ENCODE peak calls at places on chromosomes 4 and X, in six cellular contexts. Z is H9, N is IMR-90, H is mesenchymal stem cell, U is H1, E is trophoblast cell. O is an unnamed sample.

GRCh38 chrX:29890004-29890403 is 325.4 kb upstream of the MAGEB2 start:
- DNase-seq in N (peak; percentile 43), U (no peak), Z (no peak), E (no peak), H (peak; percentile 12), O (no peak)

GRCh38 chrX:11792461-11793421 is 34.7 kb downstream of the MSL3 start:
- DNase-seq in U (no peak), E (no peak), H (no peak), Z (no peak), N (no peak), O (no peak)

GRCh38 chr4:7938513-7939376 is 916 bp downstream of the AFAP1 start:
- DNase-seq in H (peak; percentile 65), U (no peak), E (peak; percentile 40), N (peak; percentile 45), Z (no peak), O (no peak)

GRCh38 chrX:9614016-9614415 is 149.2 kb downstream of the TBL1X start:
- DNase-seq in E (no peak), H (peak; percentile 43), N (peak; percentile 84), Z (no peak), U (no peak), O (no peak)

GRCh38 chr4:24914460-24914859 is 1.6 kb upstream of the CCDC149 start:
- DNase-seq in U (no peak), H (no peak), N (no peak), E (no peak), Z (no peak), O (no peak)

GRCh38 chr4:109879636-109880314 is 31.9 kb downstream of the LRIT3 start:
- DNase-seq in N (no peak), Z (no peak), E (peak; percentile 95), H (no peak), U (no peak), O (no peak)

GRCh38 chr4:89283226-89283974 is 24.2 kb downstream of the GPRIN3 start:
- DNase-seq in N (no peak), Z (no peak), E (peak; percentile 69), H (peak; percentile 62), U (no peak), O (no peak)

GRCh38 chrX:97995834-97996233 is 1112.1 kb downstream of the RPA4 start:
- DNase-seq in E (no peak), U (no peak), N (no peak), H (no peak), Z (no peak), O (no peak)

GRCh38 chr4:100008048-100008447 is 58.0 kb upstream of the H2AZ1 start:
- DNase-seq in N (peak; percentile 74), E (peak; percentile 94), Z (no peak), H (peak; percentile 54), U (no peak), O (no peak)

GRCh38 chrX:69300323-69300722 is 135.1 kb upstream of the PJA1 start:
- DNase-seq in U (no peak), N (no peak), E (no peak), Z (no peak), H (no peak), O (no peak)

GRCh38 chrX:47936224-47936939 is 67.4 kb downstream of the ZNF182 start:
- DNase-seq in H (no peak), E (no peak), Z (no peak), N (no peak), U (no peak), O (no peak)

GRCh38 chrX:73903941-73904340 is 340.9 kb downstream of the CHIC1 start:
- DNase-seq in E (no peak), N (peak; percentile 20), U (no peak), Z (no peak), H (no peak), O (no peak)

GRCh38 chr4:140286503-140286902 is 86.9 kb upstream of the SCOC start:
- DNase-seq in U (no peak), N (no peak), E (peak; percentile 9), Z (no peak), H (no peak), O (no peak)

GRCh38 chr4:78320353-78320935 is 231.1 kb upstream of the ANXA3 start:
- DNase-seq in Z (no peak), U (no peak), N (no peak), H (no peak), E (no peak), O (no peak)

GRCh38 chr4:156946508-156947197 is 24.9 kb downstream of the PDGFC start:
- DNase-seq in E (peak; percentile 34), U (no peak), H (peak; percentile 99), N (peak; percentile 99), Z (no peak), O (no peak)

GRCh38 chr4:24273148-24273547 is 311.2 kb downstream of the DHX15 start:
- DNase-seq in Z (no peak), N (no peak), E (peak; percentile 37), U (no peak), H (no peak), O (no peak)

GRCh38 chr4:65287071-65287470 is 383.2 kb downstream of the EPHA5 start:
- DNase-seq in Z (no peak), U (no peak), E (no peak), H (no peak), N (no peak), O (no peak)

GRCh38 chrX:24014388-24015018 is 12.5 kb downstream of the KLHL15 start:
- DNase-seq in E (no peak), U (no peak), Z (no peak), H (peak; percentile 12), N (peak; percentile 9), O (no peak)

GRCh38 chrX:24241822-24242648 is 71.8 kb downstream of the SUPT20HL2 start:
- DNase-seq in U (no peak), H (peak; percentile 32), Z (no peak), N (peak; percentile 39), E (peak; percentile 39), O (no peak)

GRCh38 chr4:41334182-41334581 is 77.5 kb downstream of the UCHL1 start:
- DNase-seq in Z (no peak), N (no peak), U (no peak), E (peak; percentile 95), H (no peak), O (no peak)

GRCh38 chr4:92714640-92715039 is 410.9 kb downstream of the GRID2 start:
- DNase-seq in H (no peak), U (no peak), Z (peak; percentile 46), N (no peak), E (no peak), O (no peak)

GRCh38 chr4:96912731-96913130 is 1072.8 kb downstream of the PDHA2 start:
- DNase-seq in U (no peak), E (peak; percentile 23), H (no peak), Z (no peak), N (no peak), O (peak; percentile 31)

GRCh38 chr4:23877758-23878229 is 12.1 kb downstream of the PPARGC1A start:
- DNase-seq in H (peak; percentile 78), Z (no peak), E (no peak), N (peak; percentile 84), U (no peak), O (no peak)

GRCh38 chrX:134000260-134001245 is 15.2 kb upstream of the GPC3 start:
- DNase-seq in Z (no peak), N (no peak), H (no peak), U (no peak), E (no peak), O (no peak)
- H3K23ac ChIP-seq in Z (no peak overlapping the region), N (no peak overlapping the region), H (no peak overlapping the region), U (no peak overlapping the region), E (no peak overlapping the region), O (no peak overlapping the region)

DNA sequence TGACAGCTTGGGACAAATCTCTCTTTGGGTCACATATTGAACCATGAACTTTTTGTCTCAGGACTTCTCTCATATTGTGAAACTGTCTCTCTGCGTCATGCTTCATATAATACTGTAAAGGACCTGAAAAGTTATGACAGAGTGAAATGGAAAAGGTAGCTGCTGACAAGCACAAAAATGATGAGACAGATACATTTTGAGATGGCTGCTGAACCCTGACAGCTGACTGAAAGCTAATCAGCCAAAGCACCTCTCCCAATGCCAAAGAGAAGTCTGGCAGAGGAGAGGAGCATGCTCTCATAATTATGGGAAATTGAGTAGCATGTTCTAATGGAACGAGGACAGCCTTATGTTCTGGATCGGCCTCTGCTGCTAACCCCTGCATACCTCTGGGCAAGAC is 873.4 kb upstream of the ADGRL3 start:
- DNase-seq in Z (no peak), H (no peak), N (no peak), E (no peak), U (no peak), O (no peak)
- H4K91ac ChIP-seq in Z (no peak overlapping the region), H (no peak overlapping the region), N (no peak overlapping the region), E (no peak overlapping the region), U (no peak overlapping the region), O (no peak overlapping the region)

DNA sequence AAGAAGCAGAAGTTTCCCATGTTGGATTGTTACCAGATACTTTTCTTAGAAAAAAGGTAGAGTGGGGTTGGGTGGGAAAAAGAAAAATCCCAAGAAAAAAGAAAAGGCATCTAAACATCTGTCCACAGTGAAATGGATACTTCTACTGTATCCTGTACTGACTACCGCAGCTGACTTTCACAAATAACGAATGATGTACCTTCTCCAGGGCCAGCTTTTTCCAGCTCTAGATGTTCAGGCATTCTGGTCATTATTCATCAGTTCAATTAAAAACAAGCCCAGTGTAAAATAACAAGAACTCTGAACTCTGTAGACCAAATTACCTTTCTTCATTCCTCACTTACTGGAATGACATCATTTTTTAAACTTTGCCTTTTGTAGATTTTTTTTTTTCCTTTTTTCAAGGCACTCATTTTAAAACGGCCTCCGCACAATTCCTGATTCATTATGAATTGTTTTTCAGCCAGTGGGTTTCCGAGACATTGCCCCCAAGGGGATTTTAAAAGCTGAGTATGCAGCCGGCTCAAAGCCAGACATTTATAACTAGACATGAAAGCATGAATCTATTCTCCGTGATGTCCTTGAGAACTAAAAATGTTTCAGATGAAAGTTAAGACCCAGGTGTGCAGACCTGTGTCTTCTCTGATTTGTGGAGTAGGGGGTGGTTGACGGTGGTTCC is 113.5 kb downstream of the PRKX start:
- DNase-seq in E (no peak), N (no peak), H (no peak), U (no peak), Z (no peak), O (no peak)
- H3K23ac ChIP-seq in E (no peak overlapping the region), N (no peak overlapping the region), H (no peak overlapping the region), U (no peak overlapping the region), Z (no peak overlapping the region), O (no peak overlapping the region)

DNA sequence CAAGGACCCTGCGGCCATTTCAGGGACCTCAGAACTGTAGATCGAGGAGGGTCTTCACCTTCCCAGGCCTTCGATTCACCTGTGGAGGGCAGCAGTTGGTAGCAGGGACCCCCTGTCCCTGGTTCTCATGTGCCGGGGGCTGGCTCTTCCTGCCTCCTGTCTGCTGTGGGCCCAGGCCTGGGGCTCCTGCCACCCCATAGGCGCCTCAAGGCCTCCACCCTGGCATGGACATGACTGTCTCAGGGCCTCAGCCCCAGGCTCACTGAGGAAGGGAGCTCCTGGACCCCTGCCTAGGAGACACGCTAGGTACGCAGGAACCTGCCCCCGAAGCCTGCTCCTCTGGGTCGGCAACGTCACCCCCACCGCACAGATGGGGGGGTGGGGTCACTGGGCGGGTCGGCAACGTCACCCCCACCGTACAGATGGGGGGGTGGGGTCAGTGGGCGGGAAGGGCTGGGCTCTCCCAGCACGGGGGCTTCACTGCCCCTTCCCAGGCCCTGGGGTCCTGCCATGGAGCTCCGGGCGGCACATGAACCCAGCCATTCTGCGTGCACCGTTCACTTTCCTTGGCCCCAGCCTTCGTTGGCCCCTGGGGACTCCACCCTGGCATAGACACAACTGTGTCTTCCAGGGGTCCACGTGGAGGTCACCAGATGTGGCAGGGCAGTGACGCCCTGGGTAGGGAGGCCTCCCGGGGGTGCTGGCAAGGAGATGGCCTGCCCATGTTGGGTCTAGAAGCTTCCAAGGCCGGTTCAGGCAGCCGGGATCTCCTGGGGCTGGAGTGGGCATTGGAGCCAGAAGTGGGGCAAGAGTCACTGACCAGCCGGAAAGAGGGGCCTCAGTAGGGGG is 3.5 kb upstream of the HGFAC start:
- DNase-seq in H (no peak), N (no peak), U (no peak), E (no peak), Z (no peak), O (no peak)
- H4K91ac ChIP-seq in H (no peak overlapping the region), N (no peak overlapping the region), U (peak overlapping the region; percentile 54), E (no peak overlapping the region), Z (no peak overlapping the region), O (no peak overlapping the region)

GRCh38 chrX:76427560-76428242 is at the start of gene MAGEE1:
- DNase-seq in H (peak; percentile 29), Z (peak; percentile 82), U (peak; percentile 64), N (peak; percentile 37), E (peak; percentile 59), O (peak; percentile 53)
- H3K23ac ChIP-seq in H (no peak within 1 kb of the TSS), Z (no peak within 1 kb of the TSS), U (no peak within 1 kb of the TSS), N (no peak within 1 kb of the TSS), E (no peak within 1 kb of the TSS), O (peak within 1 kb of the TSS; percentile 43)